ENCODE peak calls at places on chromosome 7, in five cellular contexts. B is body of pancreas, E is mammary epithelial cell, W is heart right ventricle, C is K562. T is an unnamed sample. For H3K4me1, the result is how much of the 10 kb centered on the place peaks cover.

GRCh38 chr7:147245274-147245673 is 1128.7 kb downstream of the CNTNAP2 start:
- DNase-seq in C (peak), E (peak), B (peak), W (no peak), T (peak)

GRCh38 chr7:36999851-37000480 is 275.7 kb upstream of the AOAH start:
- DNase-seq in W (no peak), B (peak), C (no peak), E (peak), T (no peak)

GRCh38 chr7:26426096-26426495 is 134.4 kb downstream of the SNX10 start:
- DNase-seq in W (no peak), C (no peak), E (no peak), B (no peak), T (no peak)

GRCh38 chr7:28358423-28358868 is 53.9 kb upstream of the CREB5 start:
- DNase-seq in W (no peak), B (no peak), E (peak), C (no peak), T (no peak)

GRCh38 chr7:147376152-147376551 is 1214.4 kb upstream of the C7orf33 start:
- DNase-seq in B (no peak), W (no peak), E (no peak), C (no peak), T (no peak)

GRCh38 chr7:100520138-100520537 is 18.9 kb upstream of the AGFG2 start:
- DNase-seq in B (no peak), C (peak), E (no peak), W (no peak), T (no peak)

GRCh38 chr7:105350906-105351305 is 37.8 kb downstream of the SRPK2 start:
- DNase-seq in E (no peak), W (no peak), C (no peak), B (no peak), T (no peak)

GRCh38 chr7:134552105-134552504 is 3.2 kb downstream of the AKR1B15 start:
- DNase-seq in C (peak), E (no peak), W (no peak), B (no peak), T (peak)

GRCh38 chr7:88637795-88638194 is 121.7 kb upstream of the ZNF804B start:
- DNase-seq in C (no peak), W (no peak), E (no peak), B (no peak), T (no peak)

GRCh38 chr7:156650042-156650441 is 9.5 kb downstream of the RNF32 start:
- DNase-seq in W (no peak), B (peak), C (peak), E (no peak), T (peak)

GRCh38 chr7:132564090-132564489 is 12.2 kb downstream of the PLXNA4 start:
- DNase-seq in W (no peak), E (no peak), B (no peak), C (no peak), T (no peak)

GRCh38 chr7:130441408-130441854 is 615 bp upstream of the CEP41 start:
- DNase-seq in E (peak), C (no peak), W (no peak), B (peak), T (peak)

GRCh38 chr7:105087981-105088380 is 74.0 kb downstream of the KMT2E start:
- DNase-seq in E (no peak), C (no peak), B (no peak), W (no peak), T (no peak)

GRCh38 chr7:112416127-112416526 is 34.1 kb upstream of the IFRD1 start:
- DNase-seq in W (no peak), E (no peak), C (no peak), B (no peak), T (no peak)

GRCh38 chr7:30791126-30791525 is 19.9 kb downstream of the MINDY4 start:
- DNase-seq in E (no peak), C (no peak), W (no peak), B (no peak), T (peak)

GRCh38 chr7:84536256-84536870 is 341.8 kb upstream of the SEMA3A start:
- DNase-seq in E (no peak), C (no peak), W (no peak), B (no peak), T (no peak)

GRCh38 chr7:87784424-87784823 is 91.7 kb downstream of the SLC25A40 start:
- DNase-seq in W (no peak), E (no peak), B (no peak), C (no peak), T (no peak)

GRCh38 chr7:23931633-23932032 is 221.6 kb downstream of the STK31 start:
- DNase-seq in B (no peak), C (no peak), E (peak), W (no peak), T (no peak)

GRCh38 chr7:69732203-69732602 is 133.9 kb downstream of the AUTS2 start:
- DNase-seq in W (no peak), E (no peak), C (no peak), B (peak), T (no peak)

GRCh38 chr7:135763261-135763660 is 14.6 kb upstream of the FAM180A start:
- DNase-seq in W (no peak), B (no peak), C (no peak), E (no peak), T (no peak)

GRCh38 chr7:155899596-155899995 is 87.3 kb upstream of the SHH start:
- DNase-seq in E (no peak), C (no peak), W (no peak), B (no peak), T (no peak)

GRCh38 chr7:30091431-30092386 is 43.1 kb upstream of the MTURN start:
- DNase-seq in W (no peak), E (peak), B (no peak), C (no peak), T (no peak)

GRCh38 chr7:30697716-30698460 is 15.6 kb upstream of the CRHR2 start:
- DNase-seq in W (no peak), E (no peak), B (no peak), C (no peak), T (no peak)

GRCh38 chr7:37684927-37685326 is 1.4 kb downstream of the GPR141 start:
- DNase-seq in B (no peak), C (no peak), W (no peak), E (no peak), T (no peak)

GRCh38 chr7:139033346-139034114 is 2.3 kb downstream of the ZC3HAV1L start:
- DNase-seq in C (no peak), W (no peak), B (no peak), E (peak), T (no peak)

GRCh38 chr7:77157446-77157845 is 35.0 kb downstream of the CCDC146 start:
- DNase-seq in B (peak), W (no peak), C (no peak), E (peak), T (no peak)

GRCh38 chr7:139844779-139845442 is 15.8 kb downstream of the TBXAS1 start:
- DNase-seq in W (no peak), C (no peak), B (peak), E (no peak), T (no peak)

GRCh38 chr7:47328392-47329319 is 253.3 kb downstream of the TNS3 start:
- DNase-seq in W (no peak), C (no peak), B (no peak), E (no peak), T (peak)

GRCh38 chr7:22127835-22128527 is 182.3 kb upstream of the CDCA7L start:
- DNase-seq in B (no peak), E (no peak), W (no peak), C (no peak), T (peak)

GRCh38 chr7:28469562-28469961 is 57.2 kb downstream of the CREB5 start:
- DNase-seq in W (no peak), C (no peak), B (no peak), E (no peak), T (no peak)

DNA sequence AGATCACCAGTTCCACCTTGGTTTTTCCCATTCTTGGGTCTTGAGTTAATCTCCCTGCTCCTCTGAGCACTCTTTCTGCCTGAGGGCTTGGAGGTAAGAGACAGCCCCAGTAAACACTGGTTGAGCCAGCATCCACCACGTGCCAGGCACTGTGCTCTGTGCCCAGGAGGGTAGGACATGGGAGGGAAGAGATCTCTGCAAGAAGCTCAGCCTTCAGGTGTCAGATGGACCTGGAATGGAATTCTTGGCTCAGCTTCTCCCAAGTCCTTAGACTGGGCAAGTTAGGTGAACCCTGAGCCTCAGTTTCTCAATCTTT is 2.5 kb downstream of the ZYX start:
- DNase-seq in E (peak), C (no peak), W (no peak), B (no peak), T (no peak)
- H3K4me3 ChIP-seq in E (peak), C (no peak), W (peak), B (no peak), T (no peak)

GRCh38 chr7:18420758-18421157 is 74.8 kb upstream of the HDAC9 start:
- DNase-seq in C (no peak), W (no peak), B (no peak), E (peak), T (no peak)

GRCh38 chr7:18420176-18420575 is 75.4 kb upstream of the HDAC9 start:
- DNase-seq in W (no peak), E (no peak), B (no peak), C (no peak), T (no peak)

GRCh38 chr7:18425227-18425626 is 70.3 kb upstream of the HDAC9 start:
- DNase-seq in E (no peak), B (no peak), W (no peak), C (no peak), T (no peak)

GRCh38 chr7:18416988-18417387 is 78.6 kb upstream of the HDAC9 start:
- DNase-seq in B (no peak), C (no peak), W (no peak), E (no peak), T (no peak)

GRCh38 chr7:18421297-18422004 is 74.1 kb upstream of the HDAC9 start:
- DNase-seq in W (no peak), E (no peak), C (no peak), B (no peak), T (no peak)
- H3K4me1 ChIP-seq in W (under half), E (under half), C (under half), B (under half), T (under half)

GRCh38 chr7:79495544-79496272 is 42.2 kb upstream of the MAGI2 start:
- DNase-seq in B (no peak), W (no peak), E (peak), C (no peak), T (no peak)
- H3K4me3 ChIP-seq in B (no peak), W (no peak), E (no peak), C (no peak), T (no peak)

GRCh38 chr7:54354436-54354835 is 187.7 kb upstream of the VSTM2A start:
- DNase-seq in E (no peak), W (no peak), B (no peak), C (no peak), T (peak)

GRCh38 chr7:54355842-54356241 is 186.3 kb upstream of the VSTM2A start:
- DNase-seq in B (no peak), W (no peak), E (no peak), C (no peak), T (no peak)
- H3K4me1 ChIP-seq in B (under half), W (under half), E (under half), C (under half), T (under half)

DNA sequence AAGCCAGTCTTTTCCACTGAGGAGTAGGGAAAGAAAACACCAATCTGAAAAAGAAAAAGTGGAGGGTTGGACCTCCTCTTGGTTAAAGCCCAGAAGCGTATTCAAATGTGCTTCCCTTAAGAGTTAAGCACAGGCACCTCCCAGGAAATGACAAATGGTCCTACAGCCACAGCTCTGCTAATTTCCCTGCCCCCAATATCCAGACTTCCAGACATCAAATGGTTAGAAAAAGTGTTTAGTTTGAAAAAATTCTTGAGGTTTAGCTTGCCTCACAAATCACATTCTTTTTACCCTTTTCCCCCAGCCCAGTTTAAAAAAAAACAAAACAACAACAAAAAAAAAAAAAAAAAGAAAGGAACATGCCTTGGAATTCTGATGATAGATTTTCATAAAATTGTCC is 19.0 kb upstream of the COL1A2 start:
- DNase-seq in W (no peak), C (no peak), B (peak), E (peak), T (no peak)
- H3K4me3 ChIP-seq in W (peak), C (no peak), B (no peak), E (no peak), T (no peak)

T was measured in BE2C.